ENCODE peak calls at places on chromosome 20, in nine cellular contexts. N is amniotic stem cell; Q is HEK293T; Y is hippocampal formation; E is tibial nerve; V is KG1; S is CD4-positive, alpha-beta T cell; U is AG08395; M is right cardiac atrium. D is an unnamed sample.
A peak's percentile ranks its signal among the peaks of the same experiment; 100 is the strongest.

GRCh38 chr20:31790401-31790800 is 28.8 kb upstream of the MYLK2 start:
- DNase-seq in S (no peak), U (no peak), N (no peak), M (no peak), Y (no peak), V (no peak), E (no peak), Q (no peak), D (no peak)

GRCh38 chr20:44053046-44053445 is 133.9 kb downstream of the JPH2 start:
- DNase-seq in S (no peak), U (no peak), M (no peak), N (no peak), Y (no peak), Q (no peak), V (no peak), E (no peak), D (peak; percentile 12)

GRCh38 chr20:36794116-36794474 is 20.5 kb upstream of the DSN1 start:
- DNase-seq in Q (no peak), E (no peak), N (no peak), S (no peak), U (no peak), V (no peak), Y (no peak), M (no peak), D (no peak)

GRCh38 chr20:45917790-45918141 is 5.8 kb upstream of the PLTP start:
- DNase-seq in Y (peak; percentile 7), E (no peak), S (no peak), U (no peak), V (no peak), M (peak; percentile 69), Q (no peak), N (no peak), D (no peak)

GRCh38 chr20:50226093-50226974 is 35.7 kb downstream of the CEBPB start:
- DNase-seq in M (peak; percentile 77), Q (no peak), U (peak; percentile 69), V (no peak), S (no peak), E (peak; percentile 41), N (no peak), Y (no peak), D (peak; percentile 87)

GRCh38 chr20:47790032-47790965 is 5.0 kb upstream of the SULF2 start:
- DNase-seq in S (no peak), U (peak; percentile 62), Y (no peak), V (no peak), E (no peak), M (no peak), Q (no peak), N (no peak), D (peak; percentile 24)

GRCh38 chr20:49324306-49324705 is 46.4 kb upstream of the ZNFX1 start:
- DNase-seq in M (no peak), V (no peak), N (no peak), Y (no peak), Q (no peak), U (no peak), S (no peak), E (no peak), D (no peak)

GRCh38 chr20:33656783-33657703 is 5.1 kb upstream of the C20orf144 start:
- DNase-seq in U (no peak), M (peak; percentile 45), Y (no peak), V (no peak), E (no peak), N (no peak), S (no peak), Q (no peak), D (peak; percentile 64)

GRCh38 chr20:59583428-59584277 is 20.7 kb upstream of the PHACTR3 start:
- DNase-seq in Q (no peak), V (no peak), E (peak; percentile 26), U (peak; percentile 82), M (peak; percentile 87), Y (peak; percentile 26), N (no peak), S (no peak), D (no peak)

GRCh38 chr20:44640522-44640921 is 11.0 kb downstream of the ADA start:
- DNase-seq in S (no peak), N (no peak), U (no peak), V (no peak), M (no peak), Y (no peak), Q (no peak), E (no peak), D (no peak)

GRCh38 chr20:16846011-16846410 is 97.9 kb downstream of the OTOR start:
- DNase-seq in M (no peak), Y (no peak), E (no peak), N (no peak), S (no peak), U (peak; percentile 67), V (no peak), Q (no peak), D (no peak)

GRCh38 chr20:4151342-4151741 is 136.0 kb upstream of the RNF24 start:
- DNase-seq in M (no peak), V (no peak), S (no peak), U (no peak), Y (no peak), Q (no peak), E (no peak), N (no peak), D (peak; percentile 19)

GRCh38 chr20:34729416-34729815 is 25.3 kb downstream of the TP53INP2 start:
- DNase-seq in S (no peak), Q (no peak), Y (no peak), E (no peak), N (no peak), U (no peak), M (no peak), V (no peak), D (no peak)

GRCh38 chr20:50271674-50272412 is 81.2 kb downstream of the CEBPB start:
- DNase-seq in U (no peak), N (no peak), E (no peak), S (no peak), Y (no peak), V (no peak), M (peak; percentile 83), Q (no peak), D (peak; percentile 88)

GRCh38 chr20:14622796-14623195 is 285.4 kb upstream of the FLRT3 start:
- DNase-seq in U (peak; percentile 36), M (no peak), V (no peak), Q (peak; percentile 4), Y (no peak), E (no peak), S (no peak), N (no peak), D (no peak)

GRCh38 chr20:6718660-6719059 is 48.8 kb upstream of the BMP2 start:
- DNase-seq in N (no peak), U (no peak), V (no peak), S (no peak), E (no peak), M (no peak), Q (no peak), Y (no peak), D (peak; percentile 52)

GRCh38 chr20:56187791-56188190 is 60.7 kb upstream of the MC3R start:
- DNase-seq in U (no peak), N (no peak), Q (no peak), E (no peak), V (no peak), Y (peak; percentile 9), M (no peak), S (no peak), D (no peak)

GRCh38 chr20:25545171-25545570 is 40.2 kb downstream of the NINL start:
- DNase-seq in E (no peak), Q (no peak), S (no peak), V (no peak), Y (no peak), N (no peak), M (no peak), U (no peak), D (no peak)

GRCh38 chr20:10961651-10962288 is 288.0 kb upstream of the JAG1 start:
- DNase-seq in Y (no peak), V (no peak), S (no peak), U (no peak), E (no peak), M (no peak), Q (no peak), N (no peak), D (no peak)

GRCh38 chr20:15637971-15638754 is 935.1 kb downstream of the KIF16B start:
- DNase-seq in Q (no peak), Y (no peak), N (no peak), S (no peak), E (no peak), U (no peak), M (no peak), V (no peak), D (no peak)

GRCh38 chr20:63054695-63055240 is 48.0 kb upstream of the BHLHE23 start:
- DNase-seq in N (no peak), S (no peak), U (no peak), E (no peak), Y (no peak), Q (no peak), M (no peak), V (no peak), D (peak; percentile 53)

D was measured in aorta.